ENCODE peak calls at places on chromosomes 6 and 20, in five cellular contexts. T is GM20000, Y is Right ventricle myocardium superior, B is AG04450, K is ACHN. R is an unnamed sample.

GRCh38 chr20:61312909-61313308 is 60.8 kb downstream of the CDH4 start:
- DNase-seq in T (no peak), B (no peak), Y (no peak), K (no peak), R (no peak)

GRCh38 chr6:138692058-138692977 is 81.3 kb upstream of the CCDC28A start:
- DNase-seq in Y (peak; percentile 85), B (no peak), T (peak; percentile 96), K (peak; percentile 59), R (peak; percentile 52)

GRCh38 chr6:168031411-168032382 is 34.2 kb downstream of the KIF25 start:
- DNase-seq in T (no peak), Y (peak; percentile 69), K (no peak), B (peak; percentile 27), R (no peak)

GRCh38 chr6:21144928-21145327 is 448.6 kb upstream of the SOX4 start:
- DNase-seq in B (no peak), T (no peak), Y (no peak), K (no peak), R (no peak)

GRCh38 chr20:35458388-35458787 is 3.0 kb downstream of the CEP250 start:
- DNase-seq in K (no peak), B (no peak), T (no peak), Y (no peak), R (no peak)

GRCh38 chr6:21594427-21595264 is 1.1 kb downstream of the SOX4 start:
- DNase-seq in B (no peak), K (peak; percentile 43), T (peak; percentile 75), Y (peak; percentile 79), R (peak; percentile 33)

GRCh38 chr20:4898282-4898681 is 103.0 kb downstream of the SLC23A2 start:
- DNase-seq in T (no peak), Y (peak; percentile 67), B (peak; percentile 43), K (peak; percentile 75), R (no peak)

GRCh38 chr20:21514553-21515251 is 838 bp upstream of the NKX2-2 start:
- DNase-seq in Y (no peak), K (no peak), T (peak; percentile 51), B (no peak), R (no peak)

GRCh38 chr6:98835149-98836024 is 1.0 kb downstream of the POU3F2 start:
- DNase-seq in T (no peak), K (no peak), B (no peak), Y (peak; percentile 44), R (no peak)

GRCh38 chr6:158879180-158879579 is 60.0 kb upstream of the EZR start:
- DNase-seq in K (peak; percentile 14), T (no peak), B (no peak), Y (no peak), R (peak; percentile 43)

GRCh38 chr6:116483616-116484015 is 22.4 kb downstream of the CALHM6 start:
- DNase-seq in Y (no peak), T (no peak), B (no peak), K (no peak), R (no peak)

GRCh38 chr6:75813476-75814250 is 64.6 kb downstream of the MYO6 start:
- DNase-seq in T (no peak), B (no peak), K (no peak), Y (no peak), R (no peak)

GRCh38 chr20:6533828-6534388 is 233.6 kb upstream of the BMP2 start:
- DNase-seq in B (peak; percentile 80), K (peak; percentile 95), T (no peak), Y (peak; percentile 37), R (no peak)

GRCh38 chr6:115932481-115932880 is 128.2 kb downstream of the FRK start:
- DNase-seq in Y (no peak), K (peak; percentile 42), B (no peak), T (no peak), R (no peak)

GRCh38 chr6:30647802-30648460 is 998 bp downstream of the C6orf136 start:
- DNase-seq in T (no peak), B (no peak), K (no peak), Y (no peak), R (no peak)

GRCh38 chr6:151009576-151009975 is 144.1 kb downstream of the MTHFD1L start:
- DNase-seq in T (no peak), K (no peak), Y (no peak), B (no peak), R (no peak)